ENCODE peak calls at places on chromosomes 1 and 21, in nine cellular contexts. U is hypothalamus, B is mucosa of gallbladder, L is T-helper 9 cell, X is HT-29, V is AG08396, W is esophagus squamous epithelium, H is AG10803, S is HL-60. R is an unnamed sample.

GRCh38 chr1:154170547-154171221 is 15.8 kb upstream of the NUP210L start:
- DNase-seq in X (no peak), B (no peak), H (no peak), S (no peak), L (no peak), U (no peak), W (no peak), V (no peak), R (no peak)

GRCh38 chr1:173507205-173507846 is 30.2 kb downstream of the PRDX6 start:
- DNase-seq in H (peak; percentile 68), V (peak; percentile 52), W (no peak), S (no peak), U (no peak), L (no peak), B (no peak), X (peak; percentile 67), R (no peak)

GRCh38 chr1:242827538-242827937 is 303.0 kb upstream of the PLD5 start:
- DNase-seq in W (no peak), S (no peak), X (no peak), L (no peak), V (no peak), H (no peak), B (no peak), U (no peak), R (no peak)

GRCh38 chr21:36388835-36389234 is 3.6 kb downstream of the CHAF1B start:
- DNase-seq in B (no peak), U (no peak), X (no peak), L (no peak), W (no peak), S (no peak), V (peak; percentile 74), H (peak; percentile 51), R (no peak)

GRCh38 chr21:39576518-39577128 is 36.1 kb upstream of the B3GALT5 start:
- DNase-seq in L (no peak), W (no peak), H (no peak), V (no peak), U (no peak), X (no peak), B (no peak), S (no peak), R (no peak)

GRCh38 chr1:28110555-28110954 is 22.1 kb upstream of the EYA3 start:
- DNase-seq in W (no peak), H (no peak), V (no peak), S (no peak), L (no peak), B (no peak), X (no peak), U (no peak), R (no peak)

GRCh38 chr1:160354388-160354985 is 11.3 kb downstream of the NCSTN start:
- DNase-seq in X (peak; percentile 47), L (no peak), S (peak; percentile 23), H (peak; percentile 12), U (no peak), V (no peak), W (no peak), B (no peak), R (no peak)

GRCh38 chr1:168674252-168674651 is 54.8 kb downstream of the DPT start:
- DNase-seq in W (no peak), H (no peak), L (no peak), S (no peak), V (no peak), B (no peak), U (peak; percentile 17), X (no peak), R (no peak)

GRCh38 chr1:38274974-38275373 is 228.4 kb upstream of the POU3F1 start:
- DNase-seq in X (no peak), W (no peak), B (peak; percentile 16), S (no peak), U (no peak), L (no peak), V (no peak), H (no peak), R (no peak)